ENCODE peak calls at places on chromosomes 3 and 15, in four cellular contexts. Y, U, C and E are unnamed samples.

GRCh38 chr3:13574798-13575451 is 26.0 kb downstream of the FBLN2 start:
- DNase-seq in Y (peak), U (no peak), C (no peak), E (peak)

GRCh38 chr3:88000853-88001252 is 58.0 kb downstream of the CGGBP1 start:
- DNase-seq in Y (peak), U (no peak), C (no peak), E (no peak)

GRCh38 chr3:38002940-38003339 is 12.4 kb downstream of the VILL start:
- DNase-seq in Y (no peak), U (no peak), C (peak), E (peak)

GRCh38 chr15:41584636-41585139 is 25.7 kb downstream of the TYRO3 start:
- DNase-seq in Y (no peak), U (no peak), C (no peak), E (no peak)

GRCh38 chr3:61936344-61936937 is 375.1 kb downstream of the PTPRG start:
- DNase-seq in Y (no peak), U (no peak), C (no peak), E (no peak)

GRCh38 chr3:4897765-4898453 is 81.3 kb upstream of the BHLHE40 start:
- DNase-seq in Y (peak), U (no peak), C (no peak), E (no peak)

GRCh38 chr3:99620077-99620476 is 18.3 kb upstream of the COL8A1 start:
- DNase-seq in Y (no peak), U (no peak), C (no peak), E (no peak)

GRCh38 chr3:132199451-132199850 is 117.8 kb upstream of the ACP3 start:
- DNase-seq in Y (no peak), U (no peak), C (no peak), E (no peak)

GRCh38 chr15:90883971-90884718 is at the start of gene FES:
- DNase-seq in Y (peak), U (no peak), C (peak), E (peak)

GRCh38 chr3:108804956-108805355 is 17.6 kb upstream of the TRAT1 start:
- DNase-seq in Y (no peak), U (no peak), C (no peak), E (no peak)

DNA sequence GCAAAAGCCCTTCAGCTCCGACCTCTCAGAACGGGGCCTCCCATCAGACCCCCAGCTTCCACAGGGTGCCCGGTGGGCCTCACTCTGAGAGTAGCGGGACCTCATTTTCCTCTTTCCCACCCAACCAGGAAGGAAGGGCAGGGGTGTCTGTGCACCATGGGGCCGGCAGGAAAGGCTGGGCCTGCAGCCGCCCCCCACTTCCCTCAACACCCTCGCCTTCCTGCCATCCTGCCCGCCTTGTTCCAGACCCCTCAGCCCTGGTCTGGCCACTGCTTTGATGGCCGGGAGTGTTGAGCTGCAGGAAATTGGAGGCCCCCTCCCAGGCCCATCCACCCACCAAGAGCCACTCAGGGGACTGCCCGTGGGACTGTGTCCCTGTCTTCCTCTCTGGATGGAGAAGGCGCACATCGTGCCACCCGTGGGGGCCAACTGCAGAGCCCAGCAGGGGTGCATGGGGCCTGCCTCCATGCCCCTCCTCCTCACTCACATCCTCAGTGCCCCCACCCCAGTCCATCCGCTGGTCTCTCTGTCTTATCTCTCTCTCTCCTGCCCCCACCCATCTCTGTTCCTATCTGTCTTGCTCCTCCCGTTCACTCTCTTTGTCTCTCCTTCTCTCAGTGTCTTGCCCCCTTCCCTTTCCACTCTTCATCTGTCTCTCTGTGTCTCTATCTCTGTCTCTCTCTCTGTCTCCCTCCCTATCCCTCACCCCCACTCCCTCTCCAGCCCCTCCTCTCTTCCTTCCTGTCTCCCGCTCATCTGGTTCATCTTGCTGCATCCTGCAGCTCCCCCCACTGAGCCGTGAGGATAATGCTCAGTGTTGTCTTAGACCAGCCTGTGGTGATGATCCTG is 1.8 kb upstream of the PLXND1 start:
- DNase-seq in Y (peak), U (no peak), C (no peak), E (no peak)
- TF ChIP-seq CTCF in Y (peak), U (peak), C (no peak), E (peak)

GRCh38 chr3:35814531-35814930 is 175.2 kb downstream of the ARPP21 start:
- DNase-seq in Y (no peak), U (no peak), C (no peak), E (no peak)

GRCh38 chr3:35817212-35817611 is 177.9 kb downstream of the ARPP21 start:
- DNase-seq in Y (no peak), U (no peak), C (no peak), E (no peak)
- TF ChIP-seq CTCF in Y (no peak), U (no peak), C (no peak), E (no peak)

GRCh38 chr3:123941150-123941941 is 19.7 kb downstream of the CCDC14 start:
- DNase-seq in Y (peak), U (no peak), C (no peak), E (no peak)
- TF ChIP-seq CTCF in Y (peak), U (peak), C (no peak), E (peak)

DNA sequence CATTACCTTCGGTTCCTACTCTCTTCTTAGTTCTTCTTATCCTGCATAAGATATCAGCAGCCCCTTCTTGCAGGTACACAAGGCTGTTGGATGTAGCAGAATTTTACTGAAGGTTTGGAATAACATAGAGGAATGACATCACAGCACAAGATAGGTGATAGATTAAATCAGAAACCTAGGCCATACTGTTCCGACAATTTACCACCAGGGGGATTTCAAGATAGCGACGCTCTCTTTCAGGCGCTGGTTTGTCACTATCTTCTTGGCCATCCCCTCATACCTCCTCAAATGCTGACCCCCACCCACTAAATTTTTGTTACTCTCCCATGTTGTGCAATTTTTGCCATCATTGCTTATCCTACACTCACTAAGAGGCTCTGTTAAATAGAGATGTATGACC is 3.5 kb downstream of the SIDT1 start:
- DNase-seq in Y (no peak), U (no peak), C (no peak), E (no peak)
- TF ChIP-seq CTCF in Y (no peak), U (no peak), C (no peak), E (peak)

GRCh38 chr3:58288011-58288728 is 17.9 kb upstream of the RPP14 start:
- DNase-seq in Y (no peak), U (no peak), C (no peak), E (no peak)
- TF ChIP-seq CTCF in Y (peak), U (no peak), C (no peak), E (peak)

GRCh38 chr15:78811825-78812183 is 540 bp upstream of the ADAMTS7 start:
- DNase-seq in Y (no peak), U (no peak), C (no peak), E (no peak)
- TF ChIP-seq CTCF in Y (no peak), U (no peak), C (no peak), E (peak)